ENCODE peak calls at places on chromosomes 11 and 22, in seven cellular contexts. One of them, this sample, is unnamed.

GRCh38 chr22:18076060-18076497 is 1.7 kb upstream of the PEX26 start:
- DNase-seq in lower lobe of right lung: peak; percentile 55
- DNase-seq in right atrium auricular region: peak; percentile 74
- DNase-seq in HEK293T: peak; percentile 79
- DNase-seq in stimulated activated naive B cell treated with anti-CD40 and anti-IgM and Interleukin-4, amounts not matched to agents 10 μg/mL and 1 μg/mL and 100 μg/mL, for 72 hours: peak; percentile 48
- DNase-seq in astrocyte of the cerebellum: peak; percentile 85
- DNase-seq in activated effector memory CD4-positive, alpha-beta T cell treated with anti-CD3 and anti-CD28 coated beads, Interleukin-2, amount 50 U/mL, for 16 hours: peak; percentile 70
- DNase-seq in this sample: peak; percentile 90

GRCh38 chr11:14969922-14970323 is 2.2 kb downstream of the CALCA start:
- DNase-seq in astrocyte of the cerebellum: no peak
- DNase-seq in right atrium auricular region: no peak
- DNase-seq in activated effector memory CD4-positive, alpha-beta T cell treated with anti-CD3 and anti-CD28 coated beads, Interleukin-2, amount 50 U/mL, for 16 hours: peak; percentile 79
- DNase-seq in stimulated activated naive B cell treated with anti-CD40 and anti-IgM and Interleukin-4, amounts not matched to agents 10 μg/mL and 1 μg/mL and 100 μg/mL, for 72 hours: peak; percentile 29
- DNase-seq in lower lobe of right lung: no peak
- DNase-seq in HEK293T: peak; percentile 65
- DNase-seq in this sample: no peak

GRCh38 chr11:120134106-120134930 is 3.6 kb downstream of the TRIM29 start:
- DNase-seq in HEK293T: no peak
- DNase-seq in right atrium auricular region: no peak
- DNase-seq in stimulated activated naive B cell treated with anti-CD40 and anti-IgM and Interleukin-4, amounts not matched to agents 10 μg/mL and 1 μg/mL and 100 μg/mL, for 72 hours: no peak
- DNase-seq in activated effector memory CD4-positive, alpha-beta T cell treated with anti-CD3 and anti-CD28 coated beads, Interleukin-2, amount 50 U/mL, for 16 hours: peak; percentile 38
- DNase-seq in lower lobe of right lung: peak; percentile 20
- DNase-seq in astrocyte of the cerebellum: no peak
- DNase-seq in this sample: no peak

GRCh38 chr11:36455658-36456111 is 54.4 kb downstream of the TRAF6 start:
- DNase-seq in HEK293T: no peak
- DNase-seq in lower lobe of right lung: no peak
- DNase-seq in astrocyte of the cerebellum: peak; percentile 99
- DNase-seq in activated effector memory CD4-positive, alpha-beta T cell treated with anti-CD3 and anti-CD28 coated beads, Interleukin-2, amount 50 U/mL, for 16 hours: no peak
- DNase-seq in right atrium auricular region: peak; percentile 94
- DNase-seq in stimulated activated naive B cell treated with anti-CD40 and anti-IgM and Interleukin-4, amounts not matched to agents 10 μg/mL and 1 μg/mL and 100 μg/mL, for 72 hours: no peak
- DNase-seq in this sample: peak; percentile 100

GRCh38 chr11:133118563-133119303 is 413.6 kb downstream of the OPCML start:
- DNase-seq in activated effector memory CD4-positive, alpha-beta T cell treated with anti-CD3 and anti-CD28 coated beads, Interleukin-2, amount 50 U/mL, for 16 hours: no peak
- DNase-seq in right atrium auricular region: no peak
- DNase-seq in HEK293T: no peak
- DNase-seq in stimulated activated naive B cell treated with anti-CD40 and anti-IgM and Interleukin-4, amounts not matched to agents 10 μg/mL and 1 μg/mL and 100 μg/mL, for 72 hours: no peak
- DNase-seq in astrocyte of the cerebellum: no peak
- DNase-seq in lower lobe of right lung: no peak
- DNase-seq in this sample: no peak

GRCh38 chr22:30310881-30311771 is 15.6 kb downstream of the TBC1D10A start:
- DNase-seq in stimulated activated naive B cell treated with anti-CD40 and anti-IgM and Interleukin-4, amounts not matched to agents 10 μg/mL and 1 μg/mL and 100 μg/mL, for 72 hours: no peak
- DNase-seq in right atrium auricular region: peak; percentile 84
- DNase-seq in activated effector memory CD4-positive, alpha-beta T cell treated with anti-CD3 and anti-CD28 coated beads, Interleukin-2, amount 50 U/mL, for 16 hours: no peak
- DNase-seq in HEK293T: no peak
- DNase-seq in lower lobe of right lung: peak; percentile 77
- DNase-seq in astrocyte of the cerebellum: peak; percentile 50
- DNase-seq in this sample: no peak

GRCh38 chr11:15665368-15665871 is 550.7 kb downstream of the INSC start:
- DNase-seq in stimulated activated naive B cell treated with anti-CD40 and anti-IgM and Interleukin-4, amounts not matched to agents 10 μg/mL and 1 μg/mL and 100 μg/mL, for 72 hours: no peak
- DNase-seq in HEK293T: no peak
- DNase-seq in right atrium auricular region: no peak
- DNase-seq in lower lobe of right lung: no peak
- DNase-seq in astrocyte of the cerebellum: no peak
- DNase-seq in activated effector memory CD4-positive, alpha-beta T cell treated with anti-CD3 and anti-CD28 coated beads, Interleukin-2, amount 50 U/mL, for 16 hours: no peak
- DNase-seq in this sample: no peak

GRCh38 chr11:35548925-35549561 is 23.6 kb upstream of the PAMR1 start:
- DNase-seq in lower lobe of right lung: no peak
- DNase-seq in right atrium auricular region: no peak
- DNase-seq in astrocyte of the cerebellum: no peak
- DNase-seq in HEK293T: no peak
- DNase-seq in activated effector memory CD4-positive, alpha-beta T cell treated with anti-CD3 and anti-CD28 coated beads, Interleukin-2, amount 50 U/mL, for 16 hours: no peak
- DNase-seq in stimulated activated naive B cell treated with anti-CD40 and anti-IgM and Interleukin-4, amounts not matched to agents 10 μg/mL and 1 μg/mL and 100 μg/mL, for 72 hours: no peak
- DNase-seq in this sample: peak; percentile 32

GRCh38 chr11:17351510-17352176 is at the start of gene NCR3LG1:
- DNase-seq in lower lobe of right lung: peak; percentile 74
- DNase-seq in stimulated activated naive B cell treated with anti-CD40 and anti-IgM and Interleukin-4, amounts not matched to agents 10 μg/mL and 1 μg/mL and 100 μg/mL, for 72 hours: peak; percentile 38
- DNase-seq in HEK293T: peak; percentile 57
- DNase-seq in astrocyte of the cerebellum: no peak
- DNase-seq in right atrium auricular region: peak; percentile 79
- DNase-seq in activated effector memory CD4-positive, alpha-beta T cell treated with anti-CD3 and anti-CD28 coated beads, Interleukin-2, amount 50 U/mL, for 16 hours: peak; percentile 85
- DNase-seq in this sample: peak; percentile 67

GRCh38 chr22:47571616-47572015 is 809.2 kb downstream of the TBC1D22A start:
- DNase-seq in HEK293T: no peak
- DNase-seq in activated effector memory CD4-positive, alpha-beta T cell treated with anti-CD3 and anti-CD28 coated beads, Interleukin-2, amount 50 U/mL, for 16 hours: no peak
- DNase-seq in astrocyte of the cerebellum: no peak
- DNase-seq in stimulated activated naive B cell treated with anti-CD40 and anti-IgM and Interleukin-4, amounts not matched to agents 10 μg/mL and 1 μg/mL and 100 μg/mL, for 72 hours: no peak
- DNase-seq in right atrium auricular region: no peak
- DNase-seq in lower lobe of right lung: no peak
- DNase-seq in this sample: no peak

GRCh38 chr11:117045196-117045595 is 53.0 kb downstream of the SIK3 start:
- DNase-seq in lower lobe of right lung: no peak
- DNase-seq in right atrium auricular region: no peak
- DNase-seq in astrocyte of the cerebellum: peak; percentile 15
- DNase-seq in stimulated activated naive B cell treated with anti-CD40 and anti-IgM and Interleukin-4, amounts not matched to agents 10 μg/mL and 1 μg/mL and 100 μg/mL, for 72 hours: no peak
- DNase-seq in activated effector memory CD4-positive, alpha-beta T cell treated with anti-CD3 and anti-CD28 coated beads, Interleukin-2, amount 50 U/mL, for 16 hours: no peak
- DNase-seq in HEK293T: peak; percentile 53
- DNase-seq in this sample: peak; percentile 64

GRCh38 chr22:39567135-39567946 is 3.2 kb upstream of the CACNA1I start:
- DNase-seq in stimulated activated naive B cell treated with anti-CD40 and anti-IgM and Interleukin-4, amounts not matched to agents 10 μg/mL and 1 μg/mL and 100 μg/mL, for 72 hours: no peak
- DNase-seq in right atrium auricular region: no peak
- DNase-seq in activated effector memory CD4-positive, alpha-beta T cell treated with anti-CD3 and anti-CD28 coated beads, Interleukin-2, amount 50 U/mL, for 16 hours: peak; percentile 77
- DNase-seq in astrocyte of the cerebellum: no peak
- DNase-seq in HEK293T: no peak
- DNase-seq in lower lobe of right lung: no peak
- DNase-seq in this sample: no peak

GRCh38 chr11:111189466-111189865 is 56.1 kb upstream of the POU2AF2 start:
- DNase-seq in stimulated activated naive B cell treated with anti-CD40 and anti-IgM and Interleukin-4, amounts not matched to agents 10 μg/mL and 1 μg/mL and 100 μg/mL, for 72 hours: no peak
- DNase-seq in astrocyte of the cerebellum: no peak
- DNase-seq in lower lobe of right lung: no peak
- DNase-seq in right atrium auricular region: no peak
- DNase-seq in HEK293T: no peak
- DNase-seq in activated effector memory CD4-positive, alpha-beta T cell treated with anti-CD3 and anti-CD28 coated beads, Interleukin-2, amount 50 U/mL, for 16 hours: no peak
- DNase-seq in this sample: no peak

GRCh38 chr11:8262552-8263108 is 1.0 kb downstream of the LMO1 start:
- DNase-seq in lower lobe of right lung: peak; percentile 49
- DNase-seq in activated effector memory CD4-positive, alpha-beta T cell treated with anti-CD3 and anti-CD28 coated beads, Interleukin-2, amount 50 U/mL, for 16 hours: peak; percentile 66
- DNase-seq in HEK293T: peak; percentile 68
- DNase-seq in astrocyte of the cerebellum: peak; percentile 23
- DNase-seq in right atrium auricular region: no peak
- DNase-seq in stimulated activated naive B cell treated with anti-CD40 and anti-IgM and Interleukin-4, amounts not matched to agents 10 μg/mL and 1 μg/mL and 100 μg/mL, for 72 hours: peak; percentile 23
- DNase-seq in this sample: peak; percentile 63

GRCh38 chr11:128634395-128634794 is 47.0 kb upstream of the ETS1 start:
- DNase-seq in astrocyte of the cerebellum: no peak
- DNase-seq in lower lobe of right lung: no peak
- DNase-seq in activated effector memory CD4-positive, alpha-beta T cell treated with anti-CD3 and anti-CD28 coated beads, Interleukin-2, amount 50 U/mL, for 16 hours: no peak
- DNase-seq in HEK293T: no peak
- DNase-seq in stimulated activated naive B cell treated with anti-CD40 and anti-IgM and Interleukin-4, amounts not matched to agents 10 μg/mL and 1 μg/mL and 100 μg/mL, for 72 hours: no peak
- DNase-seq in right atrium auricular region: no peak
- DNase-seq in this sample: no peak

GRCh38 chr11:128299132-128299726 is 288.1 kb downstream of the ETS1 start:
- DNase-seq in HEK293T: no peak
- DNase-seq in activated effector memory CD4-positive, alpha-beta T cell treated with anti-CD3 and anti-CD28 coated beads, Interleukin-2, amount 50 U/mL, for 16 hours: no peak
- DNase-seq in lower lobe of right lung: no peak
- DNase-seq in stimulated activated naive B cell treated with anti-CD40 and anti-IgM and Interleukin-4, amounts not matched to agents 10 μg/mL and 1 μg/mL and 100 μg/mL, for 72 hours: no peak
- DNase-seq in right atrium auricular region: no peak
- DNase-seq in astrocyte of the cerebellum: no peak
- DNase-seq in this sample: peak; percentile 58

GRCh38 chr11:45163956-45164575 is 17.6 kb downstream of the PRDM11 start:
- DNase-seq in right atrium auricular region: no peak
- DNase-seq in astrocyte of the cerebellum: no peak
- DNase-seq in lower lobe of right lung: no peak
- DNase-seq in stimulated activated naive B cell treated with anti-CD40 and anti-IgM and Interleukin-4, amounts not matched to agents 10 μg/mL and 1 μg/mL and 100 μg/mL, for 72 hours: peak; percentile 62
- DNase-seq in HEK293T: no peak
- DNase-seq in activated effector memory CD4-positive, alpha-beta T cell treated with anti-CD3 and anti-CD28 coated beads, Interleukin-2, amount 50 U/mL, for 16 hours: no peak
- DNase-seq in this sample: peak; percentile 25

GRCh38 chr11:119853581-119854360 is 124.8 kb upstream of the NECTIN1 start:
- DNase-seq in astrocyte of the cerebellum: no peak
- DNase-seq in activated effector memory CD4-positive, alpha-beta T cell treated with anti-CD3 and anti-CD28 coated beads, Interleukin-2, amount 50 U/mL, for 16 hours: no peak
- DNase-seq in lower lobe of right lung: no peak
- DNase-seq in HEK293T: no peak
- DNase-seq in right atrium auricular region: no peak
- DNase-seq in stimulated activated naive B cell treated with anti-CD40 and anti-IgM and Interleukin-4, amounts not matched to agents 10 μg/mL and 1 μg/mL and 100 μg/mL, for 72 hours: no peak
- DNase-seq in this sample: no peak

GRCh38 chr22:39598017-39598965 is 27.7 kb downstream of the CACNA1I start:
- DNase-seq in HEK293T: peak; percentile 79
- DNase-seq in astrocyte of the cerebellum: no peak
- DNase-seq in lower lobe of right lung: peak; percentile 70
- DNase-seq in activated effector memory CD4-positive, alpha-beta T cell treated with anti-CD3 and anti-CD28 coated beads, Interleukin-2, amount 50 U/mL, for 16 hours: peak; percentile 88
- DNase-seq in stimulated activated naive B cell treated with anti-CD40 and anti-IgM and Interleukin-4, amounts not matched to agents 10 μg/mL and 1 μg/mL and 100 μg/mL, for 72 hours: no peak
- DNase-seq in right atrium auricular region: no peak
- DNase-seq in this sample: no peak

GRCh38 chr11:64007629-64008282 is 21.5 kb downstream of the OTUB1 start:
- DNase-seq in right atrium auricular region: peak; percentile 85
- DNase-seq in HEK293T: peak; percentile 49
- DNase-seq in lower lobe of right lung: peak; percentile 84
- DNase-seq in astrocyte of the cerebellum: no peak
- DNase-seq in activated effector memory CD4-positive, alpha-beta T cell treated with anti-CD3 and anti-CD28 coated beads, Interleukin-2, amount 50 U/mL, for 16 hours: no peak
- DNase-seq in stimulated activated naive B cell treated with anti-CD40 and anti-IgM and Interleukin-4, amounts not matched to agents 10 μg/mL and 1 μg/mL and 100 μg/mL, for 72 hours: no peak
- DNase-seq in this sample: no peak

GRCh38 chr22:41638124-41638523 is 17.0 kb downstream of the XRCC6 start:
- DNase-seq in lower lobe of right lung: no peak
- DNase-seq in activated effector memory CD4-positive, alpha-beta T cell treated with anti-CD3 and anti-CD28 coated beads, Interleukin-2, amount 50 U/mL, for 16 hours: no peak
- DNase-seq in HEK293T: no peak
- DNase-seq in astrocyte of the cerebellum: no peak
- DNase-seq in stimulated activated naive B cell treated with anti-CD40 and anti-IgM and Interleukin-4, amounts not matched to agents 10 μg/mL and 1 μg/mL and 100 μg/mL, for 72 hours: no peak
- DNase-seq in right atrium auricular region: no peak
- DNase-seq in this sample: no peak

GRCh38 chr11:3181722-3182461 is 16.8 kb upstream of the OSBPL5 start:
- DNase-seq in astrocyte of the cerebellum: no peak
- DNase-seq in lower lobe of right lung: no peak
- DNase-seq in HEK293T: no peak
- DNase-seq in stimulated activated naive B cell treated with anti-CD40 and anti-IgM and Interleukin-4, amounts not matched to agents 10 μg/mL and 1 μg/mL and 100 μg/mL, for 72 hours: no peak
- DNase-seq in right atrium auricular region: no peak
- DNase-seq in activated effector memory CD4-positive, alpha-beta T cell treated with anti-CD3 and anti-CD28 coated beads, Interleukin-2, amount 50 U/mL, for 16 hours: no peak
- DNase-seq in this sample: no peak

GRCh38 chr11:68353669-68354068 is 41.3 kb downstream of the LRP5 start:
- DNase-seq in lower lobe of right lung: peak; percentile 39
- DNase-seq in stimulated activated naive B cell treated with anti-CD40 and anti-IgM and Interleukin-4, amounts not matched to agents 10 μg/mL and 1 μg/mL and 100 μg/mL, for 72 hours: no peak
- DNase-seq in HEK293T: no peak
- DNase-seq in right atrium auricular region: no peak
- DNase-seq in astrocyte of the cerebellum: no peak
- DNase-seq in activated effector memory CD4-positive, alpha-beta T cell treated with anti-CD3 and anti-CD28 coated beads, Interleukin-2, amount 50 U/mL, for 16 hours: no peak
- DNase-seq in this sample: no peak

GRCh38 chr11:61794579-61794978 is 1.9 kb downstream of the FEN1 start:
- DNase-seq in stimulated activated naive B cell treated with anti-CD40 and anti-IgM and Interleukin-4, amounts not matched to agents 10 μg/mL and 1 μg/mL and 100 μg/mL, for 72 hours: no peak
- DNase-seq in activated effector memory CD4-positive, alpha-beta T cell treated with anti-CD3 and anti-CD28 coated beads, Interleukin-2, amount 50 U/mL, for 16 hours: no peak
- DNase-seq in lower lobe of right lung: no peak
- DNase-seq in right atrium auricular region: no peak
- DNase-seq in astrocyte of the cerebellum: no peak
- DNase-seq in HEK293T: no peak
- DNase-seq in this sample: no peak

GRCh38 chr11:2932850-2933251 is 3.6 kb upstream of the PHLDA2 start:
- DNase-seq in lower lobe of right lung: peak; percentile 45
- DNase-seq in right atrium auricular region: no peak
- DNase-seq in activated effector memory CD4-positive, alpha-beta T cell treated with anti-CD3 and anti-CD28 coated beads, Interleukin-2, amount 50 U/mL, for 16 hours: no peak
- DNase-seq in HEK293T: no peak
- DNase-seq in astrocyte of the cerebellum: no peak
- DNase-seq in stimulated activated naive B cell treated with anti-CD40 and anti-IgM and Interleukin-4, amounts not matched to agents 10 μg/mL and 1 μg/mL and 100 μg/mL, for 72 hours: no peak
- DNase-seq in this sample: peak; percentile 81

GRCh38 chr22:22058649-22059475 is 76.3 kb upstream of the TOP3B start:
- DNase-seq in activated effector memory CD4-positive, alpha-beta T cell treated with anti-CD3 and anti-CD28 coated beads, Interleukin-2, amount 50 U/mL, for 16 hours: no peak
- DNase-seq in right atrium auricular region: no peak
- DNase-seq in HEK293T: no peak
- DNase-seq in stimulated activated naive B cell treated with anti-CD40 and anti-IgM and Interleukin-4, amounts not matched to agents 10 μg/mL and 1 μg/mL and 100 μg/mL, for 72 hours: no peak
- DNase-seq in lower lobe of right lung: no peak
- DNase-seq in astrocyte of the cerebellum: no peak
- DNase-seq in this sample: no peak

GRCh38 chr11:128628343-128628673 is 41.0 kb upstream of the ETS1 start:
- DNase-seq in astrocyte of the cerebellum: no peak
- DNase-seq in activated effector memory CD4-positive, alpha-beta T cell treated with anti-CD3 and anti-CD28 coated beads, Interleukin-2, amount 50 U/mL, for 16 hours: no peak
- DNase-seq in lower lobe of right lung: no peak
- DNase-seq in stimulated activated naive B cell treated with anti-CD40 and anti-IgM and Interleukin-4, amounts not matched to agents 10 μg/mL and 1 μg/mL and 100 μg/mL, for 72 hours: no peak
- DNase-seq in HEK293T: no peak
- DNase-seq in right atrium auricular region: no peak
- DNase-seq in this sample: no peak

GRCh38 chr11:69878927-69879733 is 59.9 kb upstream of the FGF3 start:
- DNase-seq in stimulated activated naive B cell treated with anti-CD40 and anti-IgM and Interleukin-4, amounts not matched to agents 10 μg/mL and 1 μg/mL and 100 μg/mL, for 72 hours: no peak
- DNase-seq in right atrium auricular region: no peak
- DNase-seq in lower lobe of right lung: peak; percentile 25
- DNase-seq in astrocyte of the cerebellum: no peak
- DNase-seq in HEK293T: no peak
- DNase-seq in activated effector memory CD4-positive, alpha-beta T cell treated with anti-CD3 and anti-CD28 coated beads, Interleukin-2, amount 50 U/mL, for 16 hours: peak; percentile 34
- DNase-seq in this sample: no peak

This sample was measured in astrocyte of the spinal cord.